ENCODE peak calls at places on chromosomes 12 and 14, in five cellular contexts. C, S, R, T and W are unnamed samples.

GRCh38 chr14:25118671-25119070 is 68.7 kb upstream of the STXBP6 start:
- DNase-seq in C (no peak), S (no peak), R (no peak), T (no peak), W (no peak)

GRCh38 chr14:90551733-90552464 is 155.1 kb downstream of the CALM1 start:
- DNase-seq in C (peak; percentile 40), S (no peak), R (no peak), T (peak; percentile 86), W (no peak)

GRCh38 chr14:72792051-72792788 is 101.7 kb downstream of the DPF3 start:
- DNase-seq in C (no peak), S (no peak), R (peak; percentile 92), T (no peak), W (no peak)

GRCh38 chr14:38862381-38862780 is 240.7 kb downstream of the SEC23A start:
- DNase-seq in C (no peak), S (no peak), R (no peak), T (no peak), W (no peak)

GRCh38 chr12:77724367-77724957 is 106.2 kb upstream of the NAV3 start:
- DNase-seq in C (no peak), S (peak; percentile 47), R (peak; percentile 20), T (no peak), W (peak; percentile 35)

GRCh38 chr12:2179058-2179457 is 126.3 kb downstream of the CACNA1C start:
- DNase-seq in C (no peak), S (no peak), R (no peak), T (peak; percentile 66), W (no peak)

GRCh38 chr14:60287452-60287851 is 38.4 kb downstream of the PPM1A start:
- DNase-seq in C (no peak), S (no peak), R (no peak), T (no peak), W (no peak)

GRCh38 chr14:102811254-102811963 is 34.2 kb downstream of the TRAF3 start:
- DNase-seq in C (no peak), S (no peak), R (no peak), T (no peak), W (no peak)

GRCh38 chr12:75533239-75533638 is 21.8 kb upstream of the KRR1 start:
- DNase-seq in C (no peak), S (no peak), R (no peak), T (no peak), W (no peak)

GRCh38 chr12:56591961-56592360 is 38.2 kb downstream of the BAZ2A start:
- DNase-seq in C (no peak), S (no peak), R (no peak), T (no peak), W (no peak)

GRCh38 chr12:7162691-7163114 is 26.8 kb upstream of the PEX5 start:
- DNase-seq in C (peak; percentile 50), S (peak; percentile 76), R (peak; percentile 32), T (peak; percentile 60), W (no peak)

GRCh38 chr14:33564774-33565630 is 385.9 kb downstream of the EGLN3 start:
- DNase-seq in C (no peak), S (no peak), R (no peak), T (no peak), W (peak; percentile 46)

GRCh38 chr12:31558521-31558920 is 32.4 kb downstream of the DENND5B start:
- DNase-seq in C (no peak), S (no peak), R (no peak), T (no peak), W (no peak)

GRCh38 chr14:20679907-20680306 is 4.5 kb upstream of the RNASE4 start:
- DNase-seq in C (no peak), S (no peak), R (peak; percentile 25), T (no peak), W (no peak)

GRCh38 chr12:15868186-15868585 is 14.0 kb upstream of the STRAP start:
- DNase-seq in C (no peak), S (no peak), R (no peak), T (no peak), W (no peak)

GRCh38 chr12:93664573-93665138 is 12.5 kb upstream of the CRADD start:
- DNase-seq in C (no peak), S (no peak), R (no peak), T (no peak), W (no peak)

GRCh38 chr12:49942512-49942893 is 8.0 kb upstream of the AQP2 start:
- DNase-seq in C (no peak), S (no peak), R (no peak), T (no peak), W (no peak)

GRCh38 chr12:110578522-110579238 is 4.4 kb downstream of the PPTC7 start:
- DNase-seq in C (no peak), S (peak; percentile 88), R (no peak), T (no peak), W (no peak)

GRCh38 chr12:33671676-33672075 is 232.1 kb upstream of the SYT10 start:
- DNase-seq in C (no peak), S (no peak), R (peak; percentile 8), T (no peak), W (no peak)

GRCh38 chr12:33672879-33673577 is 233.4 kb upstream of the SYT10 start:
- DNase-seq in C (no peak), S (no peak), R (no peak), T (no peak), W (no peak)

GRCh38 chr12:33669349-33669748 is 229.7 kb upstream of the SYT10 start:
- DNase-seq in C (no peak), S (no peak), R (no peak), T (no peak), W (no peak)

GRCh38 chr12:33670284-33670683 is 230.7 kb upstream of the SYT10 start:
- DNase-seq in C (no peak), S (no peak), R (no peak), T (no peak), W (no peak)
- H3K4me3 ChIP-seq in C (no peak overlapping the region), S (no peak overlapping the region), R (no peak overlapping the region), T (no peak overlapping the region), W (no peak overlapping the region)

GRCh38 chr12:19527876-19528275 is 88.6 kb downstream of the AEBP2 start:
- DNase-seq in C (no peak), S (no peak), R (no peak), T (no peak), W (no peak)
- H3K4me1 ChIP-seq in C (no peaks in the 10 kb centered on the region), S (peaks cover 3% of the 10 kb centered on the region), R (no peaks in the 10 kb centered on the region), T (peaks cover 4% of the 10 kb centered on the region), W (peaks cover 12% of the 10 kb centered on the region)

GRCh38 chr14:53137559-53137958 is 15.6 kb downstream of the DDHD1 start:
- DNase-seq in C (no peak), S (no peak), R (no peak), T (no peak), W (no peak)
- H3K9me3 ChIP-seq in C (peaks cover 55% of the 10 kb centered on the region), S (peaks cover 9% of the 10 kb centered on the region), R (peaks cover 13% of the 10 kb centered on the region), T (peaks cover 2% of the 10 kb centered on the region), W (peaks cover 12% of the 10 kb centered on the region)

GRCh38 chr12:25322918-25323773 is 72.4 kb upstream of the KRAS start:
- DNase-seq in C (no peak), S (no peak), R (no peak), T (no peak), W (no peak)

GRCh38 chr12:25321772-25322171 is 71.0 kb upstream of the KRAS start:
- DNase-seq in C (no peak), S (no peak), R (no peak), T (no peak), W (no peak)

GRCh38 chr12:25322351-25322750 is 71.6 kb upstream of the KRAS start:
- DNase-seq in C (no peak), S (no peak), R (no peak), T (no peak), W (no peak)

GRCh38 chr12:25324861-25325260 is 74.1 kb upstream of the KRAS start:
- DNase-seq in C (no peak), S (no peak), R (no peak), T (no peak), W (no peak)

DNA sequence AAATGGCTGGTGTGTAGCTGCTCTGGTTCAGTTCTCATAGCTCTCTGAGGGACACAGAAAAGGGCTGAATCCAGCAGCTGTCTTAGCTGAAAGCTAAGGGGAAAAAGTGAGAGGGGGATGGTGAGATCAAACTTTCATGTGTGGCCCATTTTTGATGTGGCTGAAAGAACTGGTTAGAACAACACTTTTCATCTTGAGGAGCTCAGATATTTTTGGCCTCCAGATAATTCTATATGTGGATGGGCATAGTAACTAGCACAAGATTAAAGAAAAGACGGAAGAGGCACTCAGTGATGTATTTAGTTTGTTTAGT is 73.0 kb upstream of the KRAS start:
- DNase-seq in C (no peak), S (no peak), R (no peak), T (no peak), W (peak; percentile 19)
- H3K4me3 ChIP-seq in C (no peak overlapping the region), S (no peak overlapping the region), R (no peak overlapping the region), T (no peak overlapping the region), W (no peak overlapping the region)

GRCh38 chr12:13724136-13724535 is 257.3 kb downstream of the GRIN2B start:
- DNase-seq in C (no peak), S (no peak), R (no peak), T (no peak), W (no peak)

GRCh38 chr12:13727707-13728147 is 253.7 kb downstream of the GRIN2B start:
- DNase-seq in C (no peak), S (no peak), R (no peak), T (no peak), W (no peak)

GRCh38 chr12:13719986-13720385 is 261.4 kb downstream of the GRIN2B start:
- DNase-seq in C (no peak), S (no peak), R (no peak), T (no peak), W (no peak)

DNA sequence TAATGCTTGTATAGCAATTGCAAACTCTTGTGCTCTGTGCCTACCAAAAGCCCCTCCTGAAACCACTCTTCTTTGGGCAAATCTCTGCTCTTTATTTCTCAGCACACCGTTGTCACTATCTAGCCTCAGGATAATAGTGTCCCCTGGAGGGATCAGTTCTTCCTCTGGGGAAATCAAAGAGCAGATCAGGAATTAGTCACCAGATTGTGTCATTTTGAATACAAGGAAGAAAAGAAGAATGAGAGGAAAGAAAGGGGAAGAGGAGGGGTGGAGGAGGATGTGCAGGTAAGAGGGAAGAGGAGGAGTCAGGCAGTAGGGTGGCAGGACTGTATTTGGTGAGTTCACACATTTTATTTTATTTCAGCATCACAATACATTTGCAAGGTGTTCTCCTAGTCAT is 256.4 kb downstream of the GRIN2B start:
- DNase-seq in C (no peak), S (no peak), R (no peak), T (no peak), W (no peak)
- H3K4me1 ChIP-seq in C (no peaks in the 10 kb centered on the region), S (peaks cover 12% of the 10 kb centered on the region), R (no peaks in the 10 kb centered on the region), T (no peaks in the 10 kb centered on the region), W (no peaks in the 10 kb centered on the region)

GRCh38 chr12:86572455-86572854 is 316.3 kb upstream of the MGAT4C start:
- DNase-seq in C (no peak), S (no peak), R (no peak), T (no peak), W (no peak)
- H3K9me3 ChIP-seq in C (peaks cover 7% of the 10 kb centered on the region), S (no peaks in the 10 kb centered on the region), R (no peaks in the 10 kb centered on the region), T (no peaks in the 10 kb centered on the region), W (no peaks in the 10 kb centered on the region)

DNA sequence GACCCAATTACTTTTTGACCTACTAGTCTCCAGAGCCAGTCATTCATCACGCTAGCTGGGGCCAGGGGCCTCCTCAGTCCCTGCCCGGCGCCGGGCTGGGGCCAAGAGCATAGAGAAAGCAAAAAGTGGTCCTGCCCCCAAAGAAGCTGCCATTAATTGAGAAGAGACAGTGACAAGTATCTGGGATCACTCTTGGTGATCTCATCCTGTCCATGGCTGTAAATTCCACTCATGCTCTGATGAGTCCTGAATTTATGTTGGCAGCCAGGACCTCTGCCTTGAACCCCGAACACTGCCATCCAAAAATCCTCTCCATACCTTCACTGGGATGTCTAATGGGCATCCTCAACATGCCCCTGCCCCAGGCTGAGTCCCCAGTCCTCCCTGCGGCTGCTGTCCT is 34.4 kb upstream of the DLK1 start:
- DNase-seq in C (no peak), S (no peak), R (no peak), T (no peak), W (peak; percentile 11)
- H3K4me3 ChIP-seq in C (no peak overlapping the region), S (peak overlapping the region; percentile 57), R (no peak overlapping the region), T (no peak overlapping the region), W (peak overlapping the region; percentile 21)

GRCh38 chr14:77039285-77040058 is 11.0 kb upstream of the IRF2BPL start:
- DNase-seq in C (no peak), S (no peak), R (peak; percentile 29), T (no peak), W (no peak)
- H3K4me1 ChIP-seq in C (peaks cover 89% of the 10 kb centered on the region), S (peaks cover 76% of the 10 kb centered on the region), R (peaks cover 61% of the 10 kb centered on the region), T (peaks cover 86% of the 10 kb centered on the region), W (peaks cover 80% of the 10 kb centered on the region)